ENCODE peak calls at places on chromosome 6, in five cellular contexts. One of them, this sample, is unnamed.

GRCh38 chr6:138442663-138443062 is 38.6 kb downstream of the HEBP2 start:
- DNase-seq in NT2/D1: no peak
- DNase-seq in H1: no peak
- DNase-seq in HepG2: no peak
- DNase-seq in GM12878: no peak
- DNase-seq in this sample: no peak

GRCh38 chr6:136920858-136921520 is 1.1 kb upstream of the SLC35D3 start:
- DNase-seq in NT2/D1: no peak
- DNase-seq in H1: no peak
- DNase-seq in HepG2: no peak
- DNase-seq in GM12878: no peak
- DNase-seq in this sample: no peak

GRCh38 chr6:110828396-110828795 is 13.1 kb upstream of the CDK19 start:
- DNase-seq in NT2/D1: no peak
- DNase-seq in H1: no peak
- DNase-seq in HepG2: no peak
- DNase-seq in GM12878: no peak
- DNase-seq in this sample: no peak

GRCh38 chr6:87700729-87701675 is 1.0 kb downstream of the AKIRIN2 start:
- DNase-seq in NT2/D1: no peak
- DNase-seq in H1: no peak
- DNase-seq in HepG2: peak
- DNase-seq in GM12878: peak
- DNase-seq in this sample: peak

GRCh38 chr6:9155836-9156235 is 720.5 kb upstream of the SLC35B3 start:
- DNase-seq in NT2/D1: no peak
- DNase-seq in H1: no peak
- DNase-seq in HepG2: no peak
- DNase-seq in GM12878: no peak
- DNase-seq in this sample: no peak

GRCh38 chr6:130026859-130027258 is 8.5 kb downstream of the L3MBTL3 start:
- DNase-seq in NT2/D1: no peak
- DNase-seq in H1: no peak
- DNase-seq in HepG2: no peak
- DNase-seq in GM12878: no peak
- DNase-seq in this sample: no peak

GRCh38 chr6:134230087-134230717 is 87.7 kb downstream of the SGK1 start:
- DNase-seq in NT2/D1: no peak
- DNase-seq in H1: no peak
- DNase-seq in HepG2: no peak
- DNase-seq in GM12878: no peak
- DNase-seq in this sample: no peak

GRCh38 chr6:35454843-35455110 is 2.6 kb downstream of the FANCE start:
- DNase-seq in NT2/D1: no peak
- DNase-seq in H1: no peak
- DNase-seq in HepG2: no peak
- DNase-seq in GM12878: no peak
- DNase-seq in this sample: no peak

GRCh38 chr6:25899580-25900408 is 25.8 kb upstream of the SLC17A3 start:
- DNase-seq in NT2/D1: no peak
- DNase-seq in H1: no peak
- DNase-seq in HepG2: peak
- DNase-seq in GM12878: no peak
- DNase-seq in this sample: no peak

GRCh38 chr6:148016013-148016412 is 326.6 kb upstream of the SASH1 start:
- DNase-seq in NT2/D1: no peak
- DNase-seq in H1: no peak
- DNase-seq in HepG2: no peak
- DNase-seq in GM12878: no peak
- DNase-seq in this sample: no peak

GRCh38 chr6:52725133-52725529 is 38.1 kb downstream of the GSTA2 start:
- DNase-seq in NT2/D1: no peak
- DNase-seq in H1: no peak
- DNase-seq in HepG2: no peak
- DNase-seq in GM12878: no peak
- DNase-seq in this sample: no peak

GRCh38 chr6:126086560-126086959 is 100.2 kb downstream of the TRMT11 start:
- DNase-seq in NT2/D1: no peak
- DNase-seq in H1: no peak
- DNase-seq in HepG2: no peak
- DNase-seq in GM12878: no peak
- DNase-seq in this sample: no peak

GRCh38 chr6:75334266-75335040 is 49.9 kb upstream of the TMEM30A start:
- DNase-seq in NT2/D1: peak
- DNase-seq in H1: peak
- DNase-seq in HepG2: no peak
- DNase-seq in GM12878: no peak
- DNase-seq in this sample: peak

GRCh38 chr6:64294034-64294433 is 658.4 kb downstream of the PHF3 start:
- DNase-seq in NT2/D1: no peak
- DNase-seq in H1: no peak
- DNase-seq in HepG2: no peak
- DNase-seq in GM12878: no peak
- DNase-seq in this sample: no peak

GRCh38 chr6:5085638-5086293 is 625 bp downstream of the PPP1R3G start:
- DNase-seq in NT2/D1: peak
- DNase-seq in H1: no peak
- DNase-seq in HepG2: no peak
- DNase-seq in GM12878: no peak
- DNase-seq in this sample: peak

GRCh38 chr6:83055366-83055964 is 10.2 kb downstream of the UBE3D start:
- DNase-seq in NT2/D1: peak
- DNase-seq in H1: no peak
- DNase-seq in HepG2: peak
- DNase-seq in GM12878: no peak
- DNase-seq in this sample: peak

GRCh38 chr6:67431076-67431475 is 1204.0 kb upstream of the ADGRB3 start:
- DNase-seq in NT2/D1: no peak
- DNase-seq in H1: no peak
- DNase-seq in HepG2: no peak
- DNase-seq in GM12878: no peak
- DNase-seq in this sample: no peak

GRCh38 chr6:470051-470900 is 78.7 kb downstream of the IRF4 start:
- DNase-seq in NT2/D1: no peak
- DNase-seq in H1: no peak
- DNase-seq in HepG2: no peak
- DNase-seq in GM12878: no peak
- DNase-seq in this sample: no peak

DNA sequence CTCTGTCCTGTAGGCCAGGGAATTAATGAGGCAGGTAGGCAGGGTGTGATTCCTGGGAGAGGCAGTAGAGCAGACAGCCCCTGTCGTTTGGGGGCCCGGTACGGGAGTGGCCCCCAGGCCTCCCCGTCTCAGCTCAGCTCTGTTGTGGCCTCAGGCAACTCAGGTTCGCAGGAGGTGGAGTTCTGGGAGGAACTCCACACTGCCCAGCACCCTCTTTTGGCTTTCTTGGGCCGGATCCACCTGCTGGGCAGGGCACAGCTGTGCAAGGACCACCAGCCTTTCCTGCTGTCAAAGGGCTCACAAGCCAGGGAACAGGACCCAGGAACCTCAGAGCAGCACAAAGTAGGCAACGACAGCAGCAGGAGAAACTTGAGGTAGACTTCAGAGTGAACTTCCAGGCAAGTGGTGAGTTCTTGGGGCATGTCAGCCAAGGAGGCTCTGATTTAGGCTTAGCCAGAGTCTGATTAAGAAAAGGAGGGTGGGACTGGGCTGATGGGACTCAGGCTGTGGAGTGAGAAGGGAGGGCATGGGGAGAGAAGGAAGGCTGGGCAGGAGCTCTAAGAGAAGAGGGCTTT is 36.9 kb downstream of the RAB44 start:
- DNase-seq in NT2/D1: no peak
- DNase-seq in H1: no peak
- DNase-seq in HepG2: no peak
- DNase-seq in GM12878: no peak
- DNase-seq in this sample: no peak
- TF ChIP-seq SUZ12 in NT2/D1: no peak
- TF ChIP-seq SUZ12 in H1: no peak
- TF ChIP-seq SUZ12 in HepG2: no peak
- TF ChIP-seq SUZ12 in GM12878: no peak
- TF ChIP-seq SUZ12 in this sample: no peak

GRCh38 chr6:28982476-28983266 is 22.4 kb downstream of the ZNF311 start:
- DNase-seq in NT2/D1: no peak
- DNase-seq in H1: no peak
- DNase-seq in HepG2: peak
- DNase-seq in GM12878: peak
- DNase-seq in this sample: peak
- TF ChIP-seq SUZ12 in NT2/D1: no peak
- TF ChIP-seq SUZ12 in H1: no peak
- TF ChIP-seq SUZ12 in HepG2: no peak
- TF ChIP-seq SUZ12 in GM12878: no peak
- TF ChIP-seq SUZ12 in this sample: no peak

GRCh38 chr6:33249732-33250625 is 21.7 kb downstream of the VPS52 start:
- DNase-seq in NT2/D1: no peak
- DNase-seq in H1: no peak
- DNase-seq in HepG2: no peak
- DNase-seq in GM12878: no peak
- DNase-seq in this sample: no peak
- TF ChIP-seq SUZ12 in NT2/D1: no peak
- TF ChIP-seq SUZ12 in H1: no peak
- TF ChIP-seq SUZ12 in HepG2: no peak
- TF ChIP-seq SUZ12 in GM12878: no peak
- TF ChIP-seq SUZ12 in this sample: no peak

GRCh38 chr6:160101262-160102205 is 20.1 kb upstream of the SLC22A1 start:
- DNase-seq in NT2/D1: no peak
- DNase-seq in H1: no peak
- DNase-seq in HepG2: no peak
- DNase-seq in GM12878: no peak
- DNase-seq in this sample: no peak
- TF ChIP-seq SUZ12 in NT2/D1: no peak
- TF ChIP-seq SUZ12 in H1: no peak
- TF ChIP-seq SUZ12 in HepG2: no peak
- TF ChIP-seq SUZ12 in GM12878: no peak
- TF ChIP-seq SUZ12 in this sample: no peak

DNA sequence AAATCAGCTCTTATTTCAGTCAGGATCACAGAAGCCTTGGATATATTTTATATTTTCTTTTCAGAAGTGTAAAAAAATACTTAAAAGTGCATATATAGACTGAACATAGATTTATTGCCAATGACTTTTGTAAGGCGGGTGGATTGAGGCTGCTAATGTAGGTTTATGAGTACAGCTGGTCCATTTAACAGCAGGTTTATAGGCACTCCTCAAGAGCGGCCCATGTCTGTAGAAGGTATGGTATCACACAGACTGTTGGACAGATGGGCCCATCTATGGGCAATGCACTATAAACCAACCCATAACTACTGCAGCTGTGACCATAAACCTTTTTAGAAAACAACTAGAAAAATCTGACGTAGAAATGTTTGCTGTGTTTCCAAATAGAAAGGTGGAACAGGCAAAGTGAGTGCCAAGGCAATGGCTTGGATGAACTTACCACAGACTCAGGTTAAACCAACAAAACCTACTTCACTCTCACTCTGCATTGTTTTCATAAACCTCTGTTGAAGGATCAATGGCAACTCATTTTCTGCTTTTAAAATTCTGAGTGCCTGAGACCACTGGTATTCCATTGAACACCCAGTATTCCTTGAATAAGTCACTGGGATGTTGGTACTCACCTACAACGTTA is 170.6 kb upstream of the EYA4 start:
- DNase-seq in NT2/D1: no peak
- DNase-seq in H1: no peak
- DNase-seq in HepG2: no peak
- DNase-seq in GM12878: no peak
- DNase-seq in this sample: peak
- TF ChIP-seq SUZ12 in NT2/D1: no peak
- TF ChIP-seq SUZ12 in H1: no peak
- TF ChIP-seq SUZ12 in HepG2: no peak
- TF ChIP-seq SUZ12 in GM12878: no peak
- TF ChIP-seq SUZ12 in this sample: no peak

DNA sequence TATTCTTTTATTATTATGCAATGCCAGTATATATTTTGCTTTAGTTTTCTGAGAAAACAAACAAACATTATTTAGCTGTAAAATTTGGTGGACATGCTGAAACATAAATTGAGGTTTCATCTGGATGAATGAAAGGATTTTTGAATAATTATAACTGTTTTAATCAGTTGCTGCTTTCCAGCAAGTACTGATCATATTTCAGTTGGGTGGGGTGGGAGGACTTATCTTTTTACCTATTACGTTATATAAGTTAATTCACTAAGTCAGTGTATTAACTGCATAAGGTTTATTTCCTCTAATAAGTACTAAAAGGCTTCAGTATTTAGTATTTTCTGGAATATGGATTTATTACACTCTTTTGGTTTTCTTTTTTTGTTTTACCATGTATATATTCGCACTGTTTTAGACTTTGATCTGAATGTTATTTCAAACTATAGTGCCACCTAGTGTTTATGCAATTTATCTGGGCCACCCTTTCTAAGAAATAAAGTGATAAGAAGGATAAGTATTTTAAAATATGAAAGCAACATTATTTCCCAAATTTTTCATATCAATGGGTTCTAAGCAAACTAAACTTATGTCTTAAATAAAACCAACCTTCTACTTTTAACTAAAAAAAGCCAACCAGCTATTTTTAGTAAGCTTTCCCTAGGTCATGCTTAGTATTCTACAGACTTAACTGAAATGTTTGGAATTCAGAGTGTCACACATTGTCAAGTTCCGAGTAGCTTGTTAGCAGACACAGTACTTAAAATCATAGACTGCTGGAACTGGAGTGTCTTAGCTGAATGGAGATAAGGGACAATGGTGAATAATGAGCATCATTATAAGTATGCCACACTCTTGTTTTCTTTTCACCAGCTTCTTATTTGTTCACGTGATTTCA is 105.4 kb upstream of the MCHR2 start:
- DNase-seq in NT2/D1: no peak
- DNase-seq in H1: no peak
- DNase-seq in HepG2: peak
- DNase-seq in GM12878: no peak
- DNase-seq in this sample: no peak
- TF ChIP-seq SUZ12 in NT2/D1: no peak
- TF ChIP-seq SUZ12 in H1: no peak
- TF ChIP-seq SUZ12 in HepG2: no peak
- TF ChIP-seq SUZ12 in GM12878: no peak
- TF ChIP-seq SUZ12 in this sample: no peak

GRCh38 chr6:113184291-113184690 is 672.9 kb upstream of the MARCKS start:
- DNase-seq in NT2/D1: no peak
- DNase-seq in H1: no peak
- DNase-seq in HepG2: no peak
- DNase-seq in GM12878: no peak
- DNase-seq in this sample: no peak
- TF ChIP-seq SUZ12 in NT2/D1: no peak
- TF ChIP-seq SUZ12 in H1: no peak
- TF ChIP-seq SUZ12 in HepG2: no peak
- TF ChIP-seq SUZ12 in GM12878: no peak
- TF ChIP-seq SUZ12 in this sample: no peak

GRCh38 chr6:163188746-163189145 is 225.8 kb upstream of the QKI start:
- DNase-seq in NT2/D1: no peak
- DNase-seq in H1: no peak
- DNase-seq in HepG2: no peak
- DNase-seq in GM12878: no peak
- DNase-seq in this sample: no peak
- TF ChIP-seq SUZ12 in NT2/D1: no peak
- TF ChIP-seq SUZ12 in H1: no peak
- TF ChIP-seq SUZ12 in HepG2: no peak
- TF ChIP-seq SUZ12 in GM12878: no peak
- TF ChIP-seq SUZ12 in this sample: no peak